ENCODE peak calls at places on chromosomes 7 and 10, in seven cellular contexts. L is GM13977; Y is NCI-H446 treated with DMSO at 0.1 percent for 48 hours; H is ELR; E is C1 segment of cervical spinal cord; O is activated CD4-positive, CD25-positive, alpha-beta regulatory T cell; V is iPS DF 19.7. Q is an unnamed sample.

GRCh38 chr10:132464256-132465192 is 67.5 kb downstream of the PWWP2B start:
- DNase-seq in E (peak; percentile 88), O (no peak), Y (no peak), V (no peak), L (no peak), H (no peak), Q (no peak)

GRCh38 chr7:128697301-128697905 is 25.3 kb downstream of the GARIN1A start:
- DNase-seq in L (peak; percentile 70), V (no peak), O (peak; percentile 4), Y (no peak), H (peak; percentile 83), E (no peak), Q (no peak)

GRCh38 chr7:155399577-155399976 is 58.4 kb upstream of the EN2 start:
- DNase-seq in H (no peak), L (no peak), V (no peak), Y (no peak), E (no peak), O (no peak), Q (no peak)

GRCh38 chr10:58511765-58512469 is 755 bp upstream of the BICC1 start:
- DNase-seq in H (peak; percentile 31), O (no peak), Y (no peak), V (no peak), E (no peak), L (peak; percentile 19), Q (no peak)

GRCh38 chr10:126062132-126063032 is 166.0 kb downstream of the FANK1 start:
- DNase-seq in Y (no peak), O (no peak), V (no peak), E (peak; percentile 66), L (no peak), H (peak; percentile 97), Q (no peak)

GRCh38 chr10:112605063-112605462 is 158.0 kb downstream of the VTI1A start:
- DNase-seq in O (no peak), H (no peak), Y (no peak), L (no peak), V (no peak), E (no peak), Q (no peak)

GRCh38 chr7:135098391-135098790 is 49.5 kb upstream of the TMEM140 start:
- DNase-seq in E (no peak), L (no peak), V (no peak), Y (no peak), O (no peak), H (no peak), Q (no peak)

GRCh38 chr7:151312831-151313809 is 28.5 kb upstream of the NUB1 start:
- DNase-seq in O (no peak), V (no peak), H (no peak), Y (no peak), E (no peak), L (no peak), Q (no peak)

GRCh38 chr10:132910186-132910880 is 32.0 kb downstream of the CFAP46 start:
- DNase-seq in O (no peak), H (no peak), L (no peak), E (no peak), Y (no peak), V (no peak), Q (no peak)

GRCh38 chr10:116974442-116975005 is 30.5 kb downstream of the SHTN1 start:
- DNase-seq in O (no peak), H (peak; percentile 97), Y (peak; percentile 13), E (no peak), L (no peak), V (no peak), Q (no peak)

GRCh38 chr7:33050425-33051318 is 11.9 kb downstream of the NT5C3A start:
- DNase-seq in H (peak; percentile 70), O (no peak), L (peak; percentile 19), E (no peak), V (no peak), Y (peak; percentile 8), Q (peak; percentile 7)

GRCh38 chr10:16585103-16585502 is 63.4 kb upstream of the C1QL3 start:
- DNase-seq in O (no peak), H (no peak), E (no peak), V (no peak), Y (no peak), L (peak; percentile 29), Q (no peak)

GRCh38 chr10:9243861-9244515 is 1189.5 kb downstream of the GATA3 start:
- DNase-seq in V (no peak), Y (no peak), E (peak; percentile 6), L (no peak), O (no peak), H (no peak), Q (peak; percentile 41)

GRCh38 chr7:135185471-135186260 is 15.2 kb upstream of the CYREN start:
- DNase-seq in E (no peak), L (no peak), H (no peak), O (no peak), V (no peak), Y (no peak), Q (no peak)

Q was measured in SHP77 treated with DMSO at 0.1 percent for 48 hours.